ENCODE peak calls at places on chromosomes 12 and 14, in seven cellular contexts. U, J, L, T, V, O and N are unnamed samples.

GRCh38 chr12:1328385-1328784 is 266.0 kb downstream of the FBXL14 start:
- DNase-seq in U (no peak), J (no peak), L (no peak), T (no peak), V (no peak), O (no peak), N (no peak)

GRCh38 chr14:39483682-39484081 is 51.4 kb upstream of the FBXO33 start:
- DNase-seq in U (no peak), J (no peak), L (no peak), T (no peak), V (no peak), O (no peak), N (no peak)

GRCh38 chr12:12123209-12123608 is 52.5 kb downstream of the BCL2L14 start:
- DNase-seq in U (no peak), J (no peak), L (no peak), T (no peak), V (no peak), O (no peak), N (no peak)

GRCh38 chr12:4153343-4153892 is 120.1 kb upstream of the CCND2 start:
- DNase-seq in U (no peak), J (no peak), L (no peak), T (no peak), V (no peak), O (no peak), N (peak)

GRCh38 chr14:30610719-30611388 is 11.3 kb upstream of the SCFD1 start:
- DNase-seq in U (peak), J (no peak), L (no peak), T (peak), V (no peak), O (peak), N (no peak)

GRCh38 chr14:100116134-100116533 is 43.3 kb downstream of the DEGS2 start:
- DNase-seq in U (no peak), J (no peak), L (no peak), T (no peak), V (no peak), O (peak), N (no peak)

GRCh38 chr12:76764856-76765255 is 941 bp downstream of the ZDHHC17 start:
- DNase-seq in U (no peak), J (peak), L (no peak), T (no peak), V (no peak), O (peak), N (no peak)

GRCh38 chr14:20469242-20469889 is at the start of gene PNP:
- DNase-seq in U (peak), J (peak), L (peak), T (peak), V (peak), O (peak), N (peak)

GRCh38 chr14:102930753-102931579 is 8.5 kb downstream of the AMN start:
- DNase-seq in U (peak), J (no peak), L (peak), T (no peak), V (no peak), O (no peak), N (no peak)

GRCh38 chr14:21257395-21258193 is 11.6 kb downstream of the HNRNPC start:
- DNase-seq in U (peak), J (no peak), L (no peak), T (no peak), V (no peak), O (no peak), N (no peak)

GRCh38 chr12:90888316-90888715 is 66.7 kb downstream of the CCER1 start:
- DNase-seq in U (no peak), J (no peak), L (no peak), T (no peak), V (no peak), O (no peak), N (no peak)

GRCh38 chr12:57738661-57739237 is at the start of gene AGAP2:
- DNase-seq in U (no peak), J (peak), L (peak), T (no peak), V (no peak), O (peak), N (no peak)

GRCh38 chr12:126198966-126199692 is 1133.9 kb downstream of the AACS start:
- DNase-seq in U (no peak), J (no peak), L (no peak), T (no peak), V (no peak), O (peak), N (no peak)

GRCh38 chr12:52171950-52172512 is 19.8 kb downstream of the KRT80 start:
- DNase-seq in U (peak), J (peak), L (peak), T (no peak), V (no peak), O (no peak), N (peak)

GRCh38 chr12:57767876-57768275 is 998 bp upstream of the CYP27B1 start:
- DNase-seq in U (no peak), J (no peak), L (no peak), T (no peak), V (no peak), O (no peak), N (no peak)

GRCh38 chr12:105713901-105714300 is 383.4 kb downstream of the C12orf75 start:
- DNase-seq in U (no peak), J (no peak), L (no peak), T (no peak), V (no peak), O (no peak), N (no peak)

GRCh38 chr12:111753144-111753881 is 13.4 kb upstream of the ALDH2 start:
- DNase-seq in U (peak), J (peak), L (peak), T (peak), V (peak), O (peak), N (peak)

GRCh38 chr12:89542912-89543592 is 17.2 kb upstream of the POC1B start:
- DNase-seq in U (peak), J (peak), L (peak), T (peak), V (peak), O (peak), N (peak)

GRCh38 chr14:68167019-68167716 is 347.6 kb downstream of the RAD51B start:
- DNase-seq in U (no peak), J (no peak), L (no peak), T (no peak), V (no peak), O (no peak), N (no peak)

GRCh38 chr12:72295101-72295500 is 22.9 kb downstream of the TRHDE start:
- DNase-seq in U (peak), J (no peak), L (no peak), T (no peak), V (no peak), O (no peak), N (no peak)

GRCh38 chr14:82153689-82154088 is 620.0 kb upstream of the SEL1L start:
- DNase-seq in U (no peak), J (no peak), L (no peak), T (no peak), V (no peak), O (no peak), N (no peak)

GRCh38 chr12:14256139-14256538 is 109.3 kb upstream of the ATF7IP start:
- DNase-seq in U (peak), J (no peak), L (no peak), T (no peak), V (no peak), O (no peak), N (no peak)

GRCh38 chr14:77158175-77158908 is 16.8 kb upstream of the ZDHHC22 start:
- DNase-seq in U (peak), J (peak), L (peak), T (peak), V (peak), O (no peak), N (peak)

GRCh38 chr12:41486718-41487117 is 298.6 kb downstream of the PDZRN4 start:
- DNase-seq in U (peak), J (no peak), L (no peak), T (no peak), V (no peak), O (no peak), N (no peak)

GRCh38 chr12:57983150-57983857 is 41.9 kb downstream of the ATP23 start:
- DNase-seq in U (peak), J (peak), L (peak), T (peak), V (no peak), O (peak), N (no peak)

GRCh38 chr12:28710882-28711281 is 438.2 kb upstream of the FAR2 start:
- DNase-seq in U (peak), J (no peak), L (no peak), T (peak), V (no peak), O (no peak), N (no peak)

GRCh38 chr12:114504311-114504710 is 98.4 kb upstream of the TBX5 start:
- DNase-seq in U (peak), J (no peak), L (no peak), T (no peak), V (no peak), O (no peak), N (no peak)

GRCh38 chr14:76848879-76849278 is 22.7 kb downstream of the LRRC74A start:
- DNase-seq in U (no peak), J (no peak), L (no peak), T (no peak), V (no peak), O (no peak), N (peak)

GRCh38 chr12:91896725-91897515 is 248.7 kb downstream of the BTG1 start:
- DNase-seq in U (no peak), J (no peak), L (no peak), T (no peak), V (no peak), O (peak), N (no peak)

GRCh38 chr12:80857311-80857710 is 80.4 kb downstream of the LIN7A start:
- DNase-seq in U (no peak), J (no peak), L (no peak), T (no peak), V (no peak), O (no peak), N (no peak)

GRCh38 chr12:21169878-21170472 is 39.0 kb downstream of the SLCO1B1 start:
- DNase-seq in U (peak), J (peak), L (peak), T (peak), V (no peak), O (no peak), N (peak)

GRCh38 chr14:100574642-100575031 is 12.6 kb downstream of the BEGAIN start:
- DNase-seq in U (no peak), J (no peak), L (no peak), T (no peak), V (no peak), O (no peak), N (no peak)

GRCh38 chr14:101121399-101122113 is 218.0 kb upstream of the RTL1 start:
- DNase-seq in U (no peak), J (no peak), L (no peak), T (no peak), V (no peak), O (no peak), N (no peak)